ENCODE peak calls at places on chromosomes 2 and 18, in five cellular contexts. P is activated gamma-delta T cell; U is stimulated activated CD4-positive, alpha-beta T cell treated with anti-CD3 and anti-CD28 coated beads, TNF-alpha, amount 100 ng/mL, for 24 hours; L is myocyte; Q is SK-N-SH. F is an unnamed sample.

GRCh38 chr2:122808286-122808969 is 1053.0 kb downstream of the TSN start:
- DNase-seq in P (no peak), U (no peak), L (no peak), Q (no peak), F (no peak)

GRCh38 chr2:86015006-86015405 is 90.7 kb downstream of the POLR1A start:
- DNase-seq in P (no peak), U (no peak), L (no peak), Q (no peak), F (no peak)

GRCh38 chr18:76126327-76126726 is 368.7 kb downstream of the ZNF516 start:
- DNase-seq in P (no peak), U (no peak), L (no peak), Q (no peak), F (no peak)

GRCh38 chr2:230885467-230886130 is 20.9 kb downstream of the ITM2C start:
- DNase-seq in P (no peak), U (no peak), L (no peak), Q (peak), F (no peak)

GRCh38 chr2:190637331-190637734 is 11.6 kb upstream of the NAB1 start:
- DNase-seq in P (no peak), U (no peak), L (peak), Q (no peak), F (no peak)

GRCh38 chr2:214481204-214481603 is 70.3 kb downstream of the VWC2L start:
- DNase-seq in P (no peak), U (no peak), L (peak), Q (no peak), F (no peak)

GRCh38 chr2:221492606-221493005 is 79.5 kb downstream of the EPHA4 start:
- DNase-seq in P (no peak), U (no peak), L (no peak), Q (no peak), F (no peak)

GRCh38 chr2:59936031-59936430 is 617.4 kb downstream of the BCL11A start:
- DNase-seq in P (no peak), U (no peak), L (no peak), Q (no peak), F (no peak)

GRCh38 chr2:172249986-172250385 is 147.3 kb upstream of the DLX2 start:
- DNase-seq in P (no peak), U (no peak), L (no peak), Q (no peak), F (no peak)

GRCh38 chr2:215748446-215748845 is 264.9 kb downstream of the MREG start:
- DNase-seq in P (no peak), U (no peak), L (no peak), Q (no peak), F (no peak)

GRCh38 chr2:3628800-3629199 is 29.2 kb upstream of the ALLC start:
- DNase-seq in P (no peak), U (no peak), L (no peak), Q (no peak), F (no peak)

GRCh38 chr2:160646684-160647444 is 153.3 kb upstream of the RBMS1 start:
- DNase-seq in P (no peak), U (no peak), L (no peak), Q (no peak), F (no peak)

GRCh38 chr2:66576381-66577330 is 141.7 kb downstream of the MEIS1 start:
- DNase-seq in P (no peak), U (no peak), L (peak), Q (no peak), F (no peak)

GRCh38 chr2:55871637-55872036 is 51.9 kb downstream of the EFEMP1 start:
- DNase-seq in P (no peak), U (no peak), L (no peak), Q (no peak), F (no peak)

GRCh38 chr2:109080109-109080508 is 48.9 kb upstream of the SH3RF3 start:
- DNase-seq in P (no peak), U (no peak), L (no peak), Q (no peak), F (no peak)

GRCh38 chr2:162929571-162929970 is 91.0 kb upstream of the KCNH7 start:
- DNase-seq in P (no peak), U (no peak), L (no peak), Q (no peak), F (no peak)

GRCh38 chr2:33380001-33380609 is 96.3 kb upstream of the RASGRP3 start:
- DNase-seq in P (no peak), U (no peak), L (no peak), Q (no peak), F (no peak)

GRCh38 chr2:200814917-200815316 is 3.2 kb downstream of the BZW1 start:
- DNase-seq in P (no peak), U (no peak), L (no peak), Q (no peak), F (no peak)

GRCh38 chr2:104286806-104287205 is 567.1 kb upstream of the POU3F3 start:
- DNase-seq in P (no peak), U (no peak), L (no peak), Q (no peak), F (no peak)

GRCh38 chr2:25339121-25339738 is 2.5 kb downstream of the DNMT3A start:
- DNase-seq in P (no peak), U (no peak), L (no peak), Q (peak), F (no peak)

GRCh38 chr18:52387246-52387645 is 47.2 kb downstream of the DCC start:
- DNase-seq in P (no peak), U (no peak), L (no peak), Q (no peak), F (no peak)

GRCh38 chr2:11955883-11956282 is 209.5 kb downstream of the LPIN1 start:
- DNase-seq in P (no peak), U (no peak), L (no peak), Q (peak), F (no peak)

GRCh38 chr18:25399554-25399953 is 47.6 kb upstream of the ZNF521 start:
- DNase-seq in P (no peak), U (no peak), L (no peak), Q (no peak), F (no peak)

GRCh38 chr2:85668009-85668856 is at the start of gene SFTPB:
- DNase-seq in P (no peak), U (no peak), L (no peak), Q (no peak), F (no peak)

GRCh38 chr2:218281449-218281848 is 10.9 kb downstream of the TMBIM1 start:
- DNase-seq in P (no peak), U (no peak), L (peak), Q (no peak), F (no peak)

GRCh38 chr18:2083691-2084090 is 487.6 kb downstream of the METTL4 start:
- DNase-seq in P (no peak), U (no peak), L (peak), Q (no peak), F (no peak)

GRCh38 chr2:240933966-240934700 is 28.0 kb downstream of the CROCC2 start:
- DNase-seq in P (no peak), U (no peak), L (peak), Q (peak), F (no peak)

GRCh38 chr2:234548720-234549420 is 52.0 kb upstream of the ARL4C start:
- DNase-seq in P (no peak), U (no peak), L (peak), Q (no peak), F (no peak)

GRCh38 chr2:109132626-109133025 is 3.6 kb downstream of the SH3RF3 start:
- DNase-seq in P (no peak), U (no peak), L (no peak), Q (no peak), F (no peak)

F was measured in stimulated activated effector memory CD8-positive, alpha-beta T cell treated with anti-CD3 and anti-CD28 coated beads, Interleukin-12 subunit alpha, Interleukin-12 subunit beta, amount 100 ng/mL, for 72 hours.